ENCODE peak calls at places on chromosomes 12 and 14, in ten cellular contexts. D is astrocyte; P is iris pigment epithelial cell; F is substantia nigra; G is stimulated activated CD8-positive, alpha-beta memory T cell treated with anti-CD3 and anti-CD28 coated beads, Interleukin-2, amount 100 ng/mL, for 1 hour; W is erythroblast; C is GM10248; Z is natural killer cell; L is HS-5; E is activated CD4-positive, alpha-beta T cell treated with anti-CD3 and anti-CD28 coated beads, Interleukin-2, amount 50 U/mL, for 24 hours. B is an unnamed sample.

GRCh38 chr12:109089683-109090082 is 3.6 kb downstream of the ALKBH2 start:
- DNase-seq in L (no peak), E (no peak), P (no peak), C (no peak), Z (no peak), D (no peak), G (no peak), F (no peak), W (no peak), B (no peak)

GRCh38 chr14:92544051-92544730 is 30.6 kb downstream of the RIN3 start:
- DNase-seq in W (no peak), F (no peak), G (no peak), L (no peak), E (no peak), Z (no peak), D (no peak), C (no peak), P (no peak), B (no peak)

GRCh38 chr14:39230416-39230815 is 3.3 kb upstream of the MIA2 start:
- DNase-seq in L (no peak), E (no peak), F (no peak), W (no peak), P (peak), C (no peak), Z (no peak), G (no peak), D (no peak), B (no peak)

GRCh38 chr12:49496417-49497360 is 42.1 kb upstream of the KCNH3 start:
- DNase-seq in C (no peak), P (no peak), E (no peak), F (no peak), L (no peak), Z (no peak), D (no peak), W (no peak), G (no peak), B (no peak)

GRCh38 chr14:66395300-66395699 is 90.9 kb upstream of the CCDC196 start:
- DNase-seq in C (peak), F (no peak), E (no peak), W (no peak), L (no peak), D (no peak), G (no peak), P (no peak), Z (no peak), B (no peak)

GRCh38 chr14:103398427-103399195 is 13.4 kb downstream of the MARK3 start:
- DNase-seq in Z (no peak), G (no peak), C (no peak), P (peak), D (peak), L (no peak), F (no peak), W (no peak), E (no peak), B (no peak)

GRCh38 chr14:61511558-61511924 is 183.8 kb upstream of the HIF1A start:
- DNase-seq in C (no peak), F (no peak), D (no peak), L (no peak), W (no peak), Z (no peak), P (no peak), G (no peak), E (no peak), B (peak)

GRCh38 chr14:39398382-39398781 is 33.9 kb downstream of the FBXO33 start:
- DNase-seq in E (no peak), D (no peak), C (no peak), L (no peak), P (no peak), G (no peak), Z (no peak), W (no peak), F (no peak), B (no peak)

GRCh38 chr12:87816186-87816585 is 213.0 kb downstream of the C12orf50 start:
- DNase-seq in Z (no peak), C (no peak), E (no peak), L (no peak), W (no peak), D (peak), F (no peak), G (no peak), P (peak), B (no peak)

GRCh38 chr12:9635014-9635413 is 27.3 kb upstream of the KLRB1 start:
- DNase-seq in G (no peak), C (no peak), D (no peak), Z (no peak), L (no peak), W (no peak), F (no peak), E (no peak), P (no peak), B (no peak)

GRCh38 chr12:90233168-90234100 is 524.8 kb upstream of the ATP2B1 start:
- DNase-seq in P (peak), G (no peak), W (no peak), Z (no peak), C (no peak), L (peak), E (no peak), D (peak), F (no peak), B (no peak)

GRCh38 chr12:52708010-52708409 is 4.7 kb upstream of the KRT77 start:
- DNase-seq in L (no peak), P (no peak), W (peak), F (no peak), C (no peak), G (no peak), Z (no peak), D (no peak), E (no peak), B (peak)

GRCh38 chr14:100408350-100409015 is 85.3 kb downstream of the SLC25A47 start:
- DNase-seq in L (peak), F (no peak), W (no peak), G (no peak), Z (no peak), E (no peak), C (no peak), P (peak), D (peak), B (no peak)

GRCh38 chr12:52061470-52062166 is 8.2 kb upstream of the ATG101 start:
- DNase-seq in G (no peak), F (peak), W (no peak), C (no peak), E (no peak), P (no peak), L (no peak), D (no peak), Z (no peak), B (no peak)

GRCh38 chr14:93333631-93334095 is 827 bp upstream of the BTBD7 start:
- DNase-seq in G (no peak), F (no peak), E (no peak), P (no peak), L (no peak), Z (no peak), C (no peak), W (no peak), D (no peak), B (no peak)

GRCh38 chr14:20610002-20610765 is 19.0 kb upstream of the RNASE12 start:
- DNase-seq in F (peak), E (peak), Z (peak), C (peak), W (peak), L (no peak), G (peak), D (peak), P (peak), B (peak)

GRCh38 chr12:60174914-60175313 is 579.1 kb downstream of the SLC16A7 start:
- DNase-seq in L (no peak), D (peak), Z (no peak), C (no peak), F (no peak), P (peak), W (no peak), E (no peak), G (no peak), B (no peak)

GRCh38 chr12:103588680-103589079 is 1.6 kb downstream of the STAB2 start:
- DNase-seq in Z (no peak), W (no peak), E (no peak), C (no peak), G (no peak), D (no peak), F (no peak), P (no peak), L (no peak), B (no peak)

GRCh38 chr12:26554332-26554731 is 278.7 kb downstream of the ITPR2 start:
- DNase-seq in C (no peak), G (no peak), P (no peak), D (no peak), Z (no peak), W (no peak), F (no peak), L (no peak), E (no peak), B (no peak)

GRCh38 chr14:102219316-102219715 is 79.6 kb downstream of the WDR20 start:
- DNase-seq in C (no peak), E (no peak), F (no peak), L (no peak), G (no peak), D (no peak), Z (no peak), W (no peak), P (no peak), B (no peak)

GRCh38 chr12:1306096-1306495 is 288.3 kb downstream of the FBXL14 start:
- DNase-seq in L (no peak), G (no peak), D (no peak), F (no peak), Z (no peak), E (no peak), P (peak), C (no peak), W (peak), B (no peak)

GRCh38 chr12:47750229-47750798 is 8.4 kb downstream of the RAPGEF3 start:
- DNase-seq in W (no peak), D (no peak), Z (no peak), L (no peak), G (no peak), E (no peak), F (no peak), P (no peak), C (no peak), B (no peak)

GRCh38 chr12:93502802-93503623 is 35.7 kb downstream of the MRPL42 start:
- DNase-seq in G (peak), C (no peak), L (no peak), P (peak), E (peak), F (peak), Z (peak), W (peak), D (peak), B (peak)

GRCh38 chr12:28023156-28023887 is 50.8 kb upstream of the PTHLH start:
- DNase-seq in F (no peak), W (no peak), P (peak), E (no peak), G (no peak), C (no peak), D (peak), Z (no peak), L (peak), B (peak)

GRCh38 chr12:116287850-116288301 is 10.4 kb upstream of the MED13L start:
- DNase-seq in F (no peak), W (no peak), C (no peak), P (no peak), E (no peak), G (no peak), Z (no peak), L (no peak), D (no peak), B (no peak)

B was measured in lung microvascular endothelial cell.